ENCODE peak calls at places on chromosome 19, in nine cellular contexts. R, K, U, X, M, Q, E, T and C are unnamed samples.

GRCh38 chr19:3515891-3516422 is 9.8 kb downstream of the FZR1 start:
- DNase-seq in Q (no peak), E (no peak), X (no peak), R (no peak), U (no peak), K (no peak), T (no peak), M (no peak), C (no peak)

GRCh38 chr19:18763674-18764590 is 27.2 kb downstream of the COMP start:
- DNase-seq in E (no peak), K (peak), U (peak), X (no peak), R (no peak), T (peak), Q (no peak), M (peak), C (peak)

GRCh38 chr19:13974073-13974472 is 21.8 kb downstream of the DCAF15 start:
- DNase-seq in R (no peak), U (peak), M (peak), T (no peak), E (peak), Q (peak), K (peak), X (peak), C (no peak)

GRCh38 chr19:48511800-48512503 is at the start of gene LMTK3:
- DNase-seq in Q (peak), T (peak), M (peak), R (peak), X (peak), K (peak), U (peak), E (peak), C (no peak)

GRCh38 chr19:5036733-5037681 is 68.1 kb downstream of the KDM4B start:
- DNase-seq in X (no peak), U (no peak), R (no peak), K (peak), Q (no peak), T (peak), E (no peak), M (peak), C (peak)

GRCh38 chr19:17202713-17203112 is 12.4 kb upstream of the USE1 start:
- DNase-seq in E (no peak), X (no peak), R (no peak), Q (no peak), M (no peak), U (no peak), K (no peak), T (no peak), C (no peak)

GRCh38 chr19:14061751-14062557 is at the start of gene PALM3:
- DNase-seq in T (no peak), U (no peak), E (no peak), Q (no peak), M (no peak), R (no peak), X (no peak), K (peak), C (no peak)

GRCh38 chr19:7348587-7349230 is at the start of gene ARHGEF18:
- DNase-seq in M (no peak), R (peak), U (no peak), E (peak), Q (no peak), K (no peak), T (no peak), X (peak), C (no peak)

GRCh38 chr19:14561832-14562351 is 10.0 kb downstream of the NDUFB7 start:
- DNase-seq in U (no peak), E (no peak), K (no peak), T (peak), R (no peak), M (no peak), X (no peak), Q (no peak), C (no peak)